ENCODE peak calls at places on chromosome 1, in eight cellular contexts. H is coronary artery, Q is brain microvascular endothelial cell, T is OCI-M1, A is germinal center, C is foreskin fibroblast, R is caudate nucleus, G is activated T-helper 1 cell treated with Interleukin-2 at 50 U/mL for 16 hours. K is an unnamed sample.

GRCh38 chr1:71834570-71835441 is 447.5 kb downstream of the NEGR1 start:
- DNase-seq in G (no peak), R (no peak), C (peak; percentile 8), A (no peak), Q (no peak), H (no peak), T (peak; percentile 80), K (no peak)

GRCh38 chr1:151837841-151838490 is 1.7 kb downstream of the C2CD4D start:
- DNase-seq in A (peak; percentile 73), C (peak; percentile 59), R (no peak), H (no peak), Q (no peak), T (no peak), G (no peak), K (peak; percentile 20)

GRCh38 chr1:221740941-221741363 is 937 bp downstream of the DUSP10 start:
- DNase-seq in Q (no peak), A (no peak), R (no peak), C (no peak), T (peak; percentile 67), H (no peak), G (no peak), K (no peak)

GRCh38 chr1:41835488-41835887 is 83.2 kb downstream of the HIVEP3 start:
- DNase-seq in H (no peak), T (no peak), R (no peak), G (no peak), Q (no peak), C (no peak), A (no peak), K (no peak)

GRCh38 chr1:175892686-175893085 is 149.3 kb upstream of the TNR start:
- DNase-seq in H (no peak), R (no peak), A (no peak), G (no peak), C (no peak), Q (no peak), T (no peak), K (no peak)

GRCh38 chr1:145720878-145721671 is 1.8 kb downstream of the CD160 start:
- DNase-seq in R (peak; percentile 1), Q (peak; percentile 38), G (peak; percentile 57), A (peak; percentile 55), C (peak; percentile 81), T (peak; percentile 80), H (peak; percentile 81), K (peak; percentile 70)

GRCh38 chr1:52920791-52921291 is 699 bp downstream of the ECHDC2 start:
- DNase-seq in A (no peak), Q (no peak), T (no peak), H (no peak), G (no peak), C (peak; percentile 52), R (no peak), K (no peak)

GRCh38 chr1:225653463-225654276 is 747 bp upstream of the ENAH start:
- DNase-seq in G (no peak), C (peak; percentile 79), Q (peak; percentile 80), A (peak; percentile 27), R (peak; percentile 67), H (peak; percentile 92), T (no peak), K (no peak)

GRCh38 chr1:64403331-64403730 is 66.6 kb upstream of the CACHD1 start:
- DNase-seq in G (no peak), R (no peak), Q (no peak), T (no peak), H (no peak), C (peak; percentile 60), A (no peak), K (no peak)

GRCh38 chr1:143691971-143692529 is 279.7 kb downstream of the FAM72C start:
- DNase-seq in A (no peak), C (no peak), G (no peak), T (no peak), R (no peak), H (no peak), Q (no peak), K (no peak)

GRCh38 chr1:230915079-230915478 is 46.8 kb upstream of the C1orf198 start:
- DNase-seq in Q (no peak), G (no peak), T (no peak), A (no peak), H (no peak), C (no peak), R (no peak), K (no peak)

GRCh38 chr1:228318823-228319241 is 87.8 kb downstream of the TRIM11 start:
- DNase-seq in T (no peak), Q (no peak), A (no peak), R (no peak), H (peak; percentile 68), C (no peak), G (no peak), K (no peak)

GRCh38 chr1:73537400-73537799 is 660.6 kb downstream of the LRRIQ3 start:
- DNase-seq in T (no peak), R (no peak), C (no peak), A (no peak), H (no peak), G (no peak), Q (no peak), K (no peak)

GRCh38 chr1:113508364-113509164 is 118.2 kb downstream of the MAGI3 start:
- DNase-seq in H (no peak), Q (no peak), T (no peak), A (no peak), C (no peak), G (no peak), R (no peak), K (no peak)